ENCODE peak calls at places on chromosomes 1 and 21, in five cellular contexts. V is endothelial cell of umbilical vein, Y is left ventricle myocardium inferior, W is body of pancreas, I is dorsolateral prefrontal cortex. E is an unnamed sample.

GRCh38 chr1:207910678-207911354 is at the start of gene CD34:
- DNase-seq in V (peak), Y (peak), W (no peak), I (no peak), E (no peak)

GRCh38 chr21:37257526-37257966 is 9.6 kb downstream of the VPS26C start:
- DNase-seq in V (peak), Y (peak), W (no peak), I (no peak), E (peak)

GRCh38 chr1:110347182-110347893 is 8.2 kb downstream of the RBM15 start:
- DNase-seq in V (no peak), Y (no peak), W (no peak), I (no peak), E (no peak)

GRCh38 chr21:42091899-42092508 is 20.9 kb downstream of the UMODL1 start:
- DNase-seq in V (no peak), Y (no peak), W (no peak), I (no peak), E (no peak)

GRCh38 chr1:97781762-97782337 is 139.0 kb downstream of the DPYD start:
- DNase-seq in V (no peak), Y (no peak), W (no peak), I (no peak), E (no peak)

GRCh38 chr1:209926045-209926444 is 12.0 kb upstream of the SYT14 start:
- DNase-seq in V (peak), Y (no peak), W (no peak), I (no peak), E (no peak)

GRCh38 chr1:147084273-147085096 is 87.8 kb downstream of the PRKAB2 start:
- DNase-seq in V (peak), Y (peak), W (peak), I (peak), E (peak)

GRCh38 chr1:6080469-6080868 is 34.8 kb downstream of the KCNAB2 start:
- DNase-seq in V (peak), Y (no peak), W (no peak), I (peak), E (no peak)

GRCh38 chr1:40020447-40021085 is 20.0 kb upstream of the CAP1 start:
- DNase-seq in V (no peak), Y (no peak), W (no peak), I (no peak), E (no peak)

GRCh38 chr1:14392161-14392886 is 206.2 kb upstream of the KAZN start:
- DNase-seq in V (no peak), Y (no peak), W (no peak), I (no peak), E (no peak)

GRCh38 chr1:153627797-153628626 is at the start of gene S100A1:
- DNase-seq in V (no peak), Y (peak), W (peak), I (peak), E (peak)

GRCh38 chr1:151128800-151129199 is 17.6 kb downstream of the SEMA6C start:
- DNase-seq in V (no peak), Y (no peak), W (no peak), I (no peak), E (no peak)

GRCh38 chr1:115557715-115558114 is 84.1 kb upstream of the VANGL1 start:
- DNase-seq in V (no peak), Y (no peak), W (no peak), I (no peak), E (no peak)

GRCh38 chr1:228120351-228121091 is 11.4 kb upstream of the MRPL55 start:
- DNase-seq in V (no peak), Y (no peak), W (no peak), I (no peak), E (no peak)

GRCh38 chr1:57307382-57307781 is 116.5 kb downstream of the DAB1 start:
- DNase-seq in V (no peak), Y (peak), W (no peak), I (no peak), E (peak)

GRCh38 chr1:89917353-89917752 is 77.6 kb upstream of the ZNF326 start:
- DNase-seq in V (no peak), Y (no peak), W (no peak), I (no peak), E (no peak)

GRCh38 chr1:218887141-218887925 is 286.3 kb upstream of the LYPLAL1 start:
- DNase-seq in V (no peak), Y (no peak), W (no peak), I (no peak), E (no peak)

GRCh38 chr1:71809085-71809484 is 473.3 kb downstream of the NEGR1 start:
- DNase-seq in V (no peak), Y (no peak), W (no peak), I (no peak), E (no peak)

GRCh38 chr1:148309940-148310500 is 157.9 kb upstream of the NBPF11 start:
- DNase-seq in V (no peak), Y (no peak), W (no peak), I (no peak), E (no peak)

GRCh38 chr1:228273720-228274451 is 66.0 kb downstream of the OBSCN start:
- DNase-seq in V (no peak), Y (peak), W (no peak), I (no peak), E (no peak)

GRCh38 chr21:42118901-42119300 is 47.8 kb downstream of the UMODL1 start:
- DNase-seq in V (no peak), Y (no peak), W (no peak), I (no peak), E (peak)

GRCh38 chr1:19123837-19124236 is 86.2 kb downstream of the UBR4 start:
- DNase-seq in V (no peak), Y (no peak), W (no peak), I (no peak), E (peak)

GRCh38 chr1:8276173-8276914 is 41.6 kb upstream of the SLC45A1 start:
- DNase-seq in V (no peak), Y (no peak), W (no peak), I (no peak), E (peak)

GRCh38 chr1:151060241-151061011 is at the start of gene MLLT11:
- DNase-seq in V (peak), Y (peak), W (no peak), I (peak), E (peak)

GRCh38 chr1:180615493-180616290 is 16.1 kb upstream of the XPR1 start:
- DNase-seq in V (no peak), Y (no peak), W (peak), I (no peak), E (no peak)

GRCh38 chr1:22831729-22832413 is 121.2 kb downstream of the EPHB2 start:
- DNase-seq in V (peak), Y (no peak), W (no peak), I (no peak), E (peak)

GRCh38 chr1:42168397-42168682 is 3.8 kb upstream of the GUCA2A start:
- DNase-seq in V (no peak), Y (no peak), W (no peak), I (no peak), E (peak)

GRCh38 chr1:155049651-155050559 is 1.2 kb upstream of the ADAM15 start:
- DNase-seq in V (no peak), Y (no peak), W (no peak), I (no peak), E (no peak)

GRCh38 chr1:59008599-59009347 is 224.9 kb upstream of the JUN start:
- DNase-seq in V (no peak), Y (no peak), W (peak), I (no peak), E (no peak)

GRCh38 chr1:44568128-44568900 is 106.0 kb downstream of the TMEM53 start:
- DNase-seq in V (no peak), Y (no peak), W (no peak), I (no peak), E (no peak)

GRCh38 chr1:164771568-164772350 is 212.8 kb downstream of the PBX1 start:
- DNase-seq in V (peak), Y (no peak), W (peak), I (no peak), E (no peak)

GRCh38 chr1:174902531-174903099 is 97.1 kb upstream of the CACYBP start:
- DNase-seq in V (no peak), Y (no peak), W (peak), I (no peak), E (no peak)

DNA sequence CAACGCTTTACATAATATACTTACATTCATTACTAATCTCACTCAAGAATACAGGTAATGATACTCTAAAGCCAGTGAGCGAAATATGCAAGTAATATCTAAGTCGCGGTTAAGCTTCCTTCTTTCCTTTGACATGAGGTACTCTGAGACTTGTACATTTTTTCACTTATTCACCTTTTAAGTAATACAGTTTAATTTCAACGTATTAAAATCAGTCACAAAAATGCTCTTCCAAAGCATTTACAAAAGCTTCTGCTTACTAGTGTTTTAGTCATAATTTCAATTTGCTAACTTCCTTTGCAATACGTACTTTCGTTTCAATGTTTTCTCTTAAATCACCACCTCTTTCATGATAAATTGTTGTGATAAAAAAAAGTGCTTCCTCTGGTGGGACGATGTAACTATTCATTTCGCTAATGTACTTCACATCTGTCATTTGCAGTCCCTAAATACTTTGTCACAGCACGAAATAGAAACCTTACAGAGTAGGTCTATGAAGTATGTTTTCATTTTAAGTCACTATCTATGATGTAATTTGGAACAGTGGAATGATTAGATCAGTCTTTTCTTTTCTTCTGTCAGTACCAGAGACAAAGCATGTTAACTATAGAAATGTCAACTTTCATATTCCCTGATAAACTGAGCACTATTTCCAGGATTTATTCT is 34.0 kb upstream of the ADGRL4 start:
- DNase-seq in V (peak), Y (no peak), W (no peak), I (no peak), E (no peak)
- H3K4me3 ChIP-seq in V (peak), Y (peak), W (no peak), I (no peak), E (no peak)

GRCh38 chr1:25904942-25905679 is 1.1 kb downstream of the STMN1 start:
- DNase-seq in V (peak), Y (peak), W (peak), I (peak), E (peak)
- TF ChIP-seq CTCF in V (no peak), Y (peak), W (no peak), I (no peak), E (no peak)

DNA sequence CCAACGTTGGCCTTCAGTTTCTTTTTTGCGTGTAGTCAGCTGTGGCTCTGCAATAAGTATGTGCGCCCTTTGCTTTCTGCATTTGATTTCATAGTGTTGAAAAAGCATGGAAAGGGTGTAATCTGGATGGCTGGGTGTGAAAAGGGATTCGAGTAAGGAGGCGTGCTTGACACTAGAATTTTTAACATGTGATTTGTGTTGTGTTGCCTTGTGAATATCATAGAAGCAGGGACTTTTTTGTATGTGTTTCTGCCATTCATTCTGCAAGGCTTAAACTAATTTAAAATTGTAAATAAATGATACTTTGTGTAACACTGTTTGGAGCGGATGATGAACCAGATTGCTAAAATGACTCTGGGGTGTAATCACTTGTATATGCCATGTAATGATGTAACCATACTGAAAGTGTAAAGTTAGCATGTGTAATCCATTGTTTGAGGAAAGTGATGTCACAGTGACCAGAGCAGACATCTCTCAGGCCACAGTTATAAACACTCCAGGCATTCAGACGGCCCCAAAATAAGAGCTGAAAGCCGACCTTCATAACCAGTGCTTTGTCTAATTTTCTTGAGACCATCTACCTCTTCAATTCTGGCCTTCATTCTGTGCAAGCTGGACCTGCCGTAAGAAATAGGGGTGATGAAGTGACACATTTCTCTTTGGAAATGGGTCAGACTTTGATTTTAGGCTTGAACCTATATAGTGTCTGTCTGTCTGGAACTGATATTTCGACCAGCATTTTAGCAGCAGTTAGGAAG is 616 bp downstream of the SH3BGR start:
- DNase-seq in V (no peak), Y (no peak), W (no peak), I (no peak), E (no peak)
- H3K4me3 ChIP-seq in V (no peak), Y (peak), W (no peak), I (peak), E (no peak)

GRCh38 chr1:15719721-15720120 is 16.3 kb upstream of the SLC25A34 start:
- DNase-seq in V (no peak), Y (no peak), W (no peak), I (no peak), E (peak)
- TF ChIP-seq CTCF in V (no peak), Y (no peak), W (no peak), I (no peak), E (no peak)

GRCh38 chr1:244052728-244053312 is 1.7 kb downstream of the ZBTB18 start:
- DNase-seq in V (no peak), Y (no peak), W (no peak), I (no peak), E (no peak)

GRCh38 chr1:244053831-244054230 is 2.7 kb downstream of the ZBTB18 start:
- DNase-seq in V (no peak), Y (no peak), W (no peak), I (peak), E (no peak)

GRCh38 chr1:244050835-244051444 is at the start of gene ZBTB18:
- DNase-seq in V (peak), Y (peak), W (peak), I (peak), E (peak)

GRCh38 chr1:244049969-244050834 is 881 bp upstream of the ZBTB18 start:
- DNase-seq in V (no peak), Y (no peak), W (peak), I (no peak), E (peak)

GRCh38 chr1:244052011-244052727 is 1.1 kb downstream of the ZBTB18 start:
- DNase-seq in V (peak), Y (no peak), W (no peak), I (no peak), E (peak)
- H3K4me3 ChIP-seq in V (peak), Y (peak), W (no peak), I (peak), E (no peak)

GRCh38 chr1:74613894-74614293 is 59.7 kb downstream of the ERICH3 start:
- DNase-seq in V (no peak), Y (no peak), W (no peak), I (no peak), E (no peak)
- TF ChIP-seq CTCF in V (no peak), Y (no peak), W (no peak), I (no peak), E (no peak)

GRCh38 chr1:27869719-27870085 is 2.6 kb upstream of the THEMIS2 start:
- DNase-seq in V (no peak), Y (no peak), W (no peak), I (no peak), E (no peak)
- H3K4me3 ChIP-seq in V (no peak), Y (no peak), W (no peak), I (no peak), E (peak)

E was measured in NB4.